ENCODE peak calls at places on chromosomes 11 and 22, in nine cellular contexts. T is prostate gland, R is heart left ventricle, Y is stomach, K is body of pancreas, A is ovary, C is transverse colon, X is HCT116, U is uterus. G is an unnamed sample.

GRCh38 chr11:10273738-10274137 is 20.3 kb downstream of the SBF2 start:
- DNase-seq in T (no peak), R (no peak), Y (no peak), K (no peak), A (no peak), C (no peak), X (no peak), U (no peak), G (no peak)

GRCh38 chr22:45657701-45658100 is 13.9 kb upstream of the ATXN10 start:
- DNase-seq in T (no peak), R (no peak), Y (no peak), K (no peak), A (no peak), C (no peak), X (no peak), U (no peak), G (no peak)

GRCh38 chr11:112274007-112274783 is 13.5 kb upstream of the PLET1 start:
- DNase-seq in T (no peak), R (no peak), Y (no peak), K (no peak), A (no peak), C (no peak), X (no peak), U (no peak), G (no peak)

GRCh38 chr11:14973621-14974020 is 1.5 kb upstream of the CALCA start:
- DNase-seq in T (no peak), R (peak), Y (no peak), K (peak), A (no peak), C (no peak), X (no peak), U (no peak), G (no peak)

GRCh38 chr11:12893787-12894672 is 115.1 kb upstream of the RASSF10 start:
- DNase-seq in T (peak), R (no peak), Y (peak), K (peak), A (peak), C (peak), X (peak), U (peak), G (peak)

GRCh38 chr11:30522825-30523224 is 63.3 kb downstream of the MPPED2 start:
- DNase-seq in T (no peak), R (no peak), Y (no peak), K (no peak), A (no peak), C (no peak), X (no peak), U (no peak), G (no peak)

GRCh38 chr11:75856912-75857311 is 41.9 kb downstream of the UVRAG start:
- DNase-seq in T (no peak), R (no peak), Y (no peak), K (no peak), A (no peak), C (no peak), X (no peak), U (no peak), G (no peak)

GRCh38 chr11:14371249-14371648 is 12.3 kb upstream of the RRAS2 start:
- DNase-seq in T (no peak), R (no peak), Y (no peak), K (no peak), A (no peak), C (no peak), X (no peak), U (no peak), G (no peak)

GRCh38 chr22:50226224-50227165 is 18.3 kb downstream of the TUBGCP6 start:
- DNase-seq in T (no peak), R (no peak), Y (no peak), K (no peak), A (no peak), C (no peak), X (no peak), U (no peak), G (peak)

GRCh38 chr11:3867209-3868071 is 12.0 kb downstream of the STIM1 start:
- DNase-seq in T (no peak), R (peak), Y (peak), K (peak), A (no peak), C (no peak), X (no peak), U (peak), G (peak)

GRCh38 chr22:29994941-29995340 is 85.3 kb upstream of the HORMAD2 start:
- DNase-seq in T (no peak), R (no peak), Y (no peak), K (no peak), A (no peak), C (no peak), X (no peak), U (no peak), G (no peak)

GRCh38 chr22:48952256-48953102 is 875.2 kb downstream of the BRD1 start:
- DNase-seq in T (peak), R (no peak), Y (peak), K (no peak), A (no peak), C (no peak), X (no peak), U (no peak), G (peak)

GRCh38 chr11:19744130-19744529 is 31.5 kb downstream of the NAV2 start:
- DNase-seq in T (no peak), R (peak), Y (no peak), K (no peak), A (no peak), C (no peak), X (no peak), U (no peak), G (no peak)

GRCh38 chr11:115298613-115299012 is 205.6 kb downstream of the CADM1 start:
- DNase-seq in T (no peak), R (peak), Y (no peak), K (no peak), A (no peak), C (no peak), X (no peak), U (no peak), G (no peak)

GRCh38 chr22:42582987-42583386 is 29.2 kb downstream of the SERHL2 start:
- DNase-seq in T (no peak), R (no peak), Y (no peak), K (no peak), A (no peak), C (no peak), X (no peak), U (no peak), G (no peak)

GRCh38 chr11:83004855-83005556 is 66.7 kb downstream of the RAB30 start:
- DNase-seq in T (no peak), R (no peak), Y (no peak), K (no peak), A (no peak), C (no peak), X (no peak), U (no peak), G (no peak)

GRCh38 chr11:26867286-26867685 is 126.6 kb upstream of the FIBIN start:
- DNase-seq in T (no peak), R (no peak), Y (no peak), K (no peak), A (no peak), C (no peak), X (no peak), U (no peak), G (no peak)

GRCh38 chr11:7964261-7964660 is 986 bp downstream of the NLRP10 start:
- DNase-seq in T (no peak), R (no peak), Y (no peak), K (peak), A (no peak), C (no peak), X (no peak), U (no peak), G (no peak)

GRCh38 chr11:104003491-104003890 is 32.9 kb upstream of the DDI1 start:
- DNase-seq in T (no peak), R (no peak), Y (no peak), K (no peak), A (no peak), C (no peak), X (no peak), U (no peak), G (no peak)

GRCh38 chr11:111173221-111173620 is 72.3 kb upstream of the POU2AF2 start:
- DNase-seq in T (no peak), R (no peak), Y (no peak), K (no peak), A (no peak), C (no peak), X (no peak), U (no peak), G (no peak)

GRCh38 chr11:70597006-70597555 is 198.8 kb downstream of the CTTN start:
- DNase-seq in T (no peak), R (no peak), Y (no peak), K (no peak), A (no peak), C (no peak), X (no peak), U (no peak), G (no peak)

GRCh38 chr22:32080904-32081303 is 37.8 kb downstream of the SLC5A1 start:
- DNase-seq in T (peak), R (no peak), Y (peak), K (peak), A (no peak), C (peak), X (peak), U (no peak), G (no peak)

GRCh38 chr22:50012201-50013181 is at the start of gene IL17REL:
- DNase-seq in T (no peak), R (no peak), Y (peak), K (peak), A (peak), C (peak), X (no peak), U (no peak), G (no peak)

GRCh38 chr11:120645639-120646038 is 134.1 kb downstream of the GRIK4 start:
- DNase-seq in T (no peak), R (no peak), Y (no peak), K (peak), A (no peak), C (no peak), X (no peak), U (no peak), G (no peak)

GRCh38 chr11:17256512-17256911 is 20.0 kb upstream of the NUCB2 start:
- DNase-seq in T (no peak), R (no peak), Y (no peak), K (no peak), A (no peak), C (no peak), X (no peak), U (no peak), G (no peak)

GRCh38 chr11:62505112-62505783 is 41.4 kb downstream of the AHNAK start:
- DNase-seq in T (no peak), R (peak), Y (no peak), K (peak), A (no peak), C (peak), X (no peak), U (peak), G (no peak)

GRCh38 chr11:46389450-46390330 is 1.9 kb downstream of the CHRM4 start:
- DNase-seq in T (peak), R (peak), Y (peak), K (peak), A (peak), C (peak), X (peak), U (no peak), G (peak)

GRCh38 chr22:27331526-27332281 is 469.9 kb downstream of the MN1 start:
- DNase-seq in T (no peak), R (peak), Y (peak), K (peak), A (peak), C (peak), X (no peak), U (no peak), G (peak)

GRCh38 chr11:2097998-2098690 is 41.0 kb downstream of the IGF2 start:
- DNase-seq in T (no peak), R (no peak), Y (no peak), K (no peak), A (no peak), C (no peak), X (no peak), U (no peak), G (no peak)

GRCh38 chr22:31284241-31284745 is 8.0 kb downstream of the PIK3IP1 start:
- DNase-seq in T (no peak), R (no peak), Y (no peak), K (no peak), A (no peak), C (no peak), X (no peak), U (no peak), G (no peak)

GRCh38 chr11:128506999-128507591 is 80.3 kb downstream of the ETS1 start:
- DNase-seq in T (peak), R (peak), Y (peak), K (peak), A (peak), C (peak), X (no peak), U (peak), G (peak)
- TF ChIP-seq POLR2A in T (peak), R (peak), Y (no peak), K (peak), A (no peak), C (peak), X (no peak), U (peak), G (peak)

DNA sequence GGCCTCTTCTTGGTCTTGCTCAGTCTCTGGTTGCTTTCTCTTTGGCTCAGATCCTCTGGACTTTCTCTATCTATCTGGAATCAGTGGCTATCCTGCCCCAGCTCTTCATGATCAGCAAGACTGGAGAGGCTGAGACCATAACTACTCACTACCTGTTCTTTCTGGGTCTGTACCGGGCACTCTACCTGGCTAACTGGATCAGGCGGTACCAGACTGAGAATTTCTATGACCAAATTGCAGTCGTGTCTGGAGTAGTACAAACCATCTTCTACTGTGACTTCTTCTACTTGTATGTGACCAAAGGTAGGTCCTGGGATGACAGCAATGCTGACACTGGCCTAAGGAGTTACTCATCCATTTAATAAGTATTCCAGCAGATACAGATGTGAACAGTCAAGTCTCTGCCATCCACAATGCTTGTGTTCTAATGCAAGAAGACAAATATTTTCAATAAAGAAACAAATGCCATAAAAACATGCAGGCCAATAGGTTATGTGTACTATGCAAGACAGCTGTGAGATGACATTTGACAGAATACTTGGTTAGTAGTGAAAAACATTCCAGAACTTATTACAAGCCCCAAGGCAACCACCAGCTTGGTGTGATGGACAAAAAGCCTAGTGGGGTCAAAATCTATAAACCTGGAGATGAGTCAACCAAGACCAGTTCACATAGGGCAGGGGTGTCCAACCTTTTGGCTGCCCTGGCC is 13.4 kb downstream of the KDELR3 start:
- DNase-seq in T (no peak), R (no peak), Y (no peak), K (no peak), A (no peak), C (no peak), X (no peak), U (no peak), G (no peak)
- H3K27ac ChIP-seq in T (no peak), R (no peak), Y (no peak), K (no peak), A (no peak), C (no peak), X (no peak), U (no peak), G (peak)

GRCh38 chr11:78957481-78958245 is 383.0 kb upstream of the NARS2 start:
- DNase-seq in T (no peak), R (no peak), Y (no peak), K (no peak), A (no peak), C (no peak), X (no peak), U (no peak), G (no peak)
- TF ChIP-seq POLR2A in T (no peak), R (no peak), Y (no peak), K (no peak), A (no peak), C (no peak), X (no peak), U (no peak), G (no peak)

DNA sequence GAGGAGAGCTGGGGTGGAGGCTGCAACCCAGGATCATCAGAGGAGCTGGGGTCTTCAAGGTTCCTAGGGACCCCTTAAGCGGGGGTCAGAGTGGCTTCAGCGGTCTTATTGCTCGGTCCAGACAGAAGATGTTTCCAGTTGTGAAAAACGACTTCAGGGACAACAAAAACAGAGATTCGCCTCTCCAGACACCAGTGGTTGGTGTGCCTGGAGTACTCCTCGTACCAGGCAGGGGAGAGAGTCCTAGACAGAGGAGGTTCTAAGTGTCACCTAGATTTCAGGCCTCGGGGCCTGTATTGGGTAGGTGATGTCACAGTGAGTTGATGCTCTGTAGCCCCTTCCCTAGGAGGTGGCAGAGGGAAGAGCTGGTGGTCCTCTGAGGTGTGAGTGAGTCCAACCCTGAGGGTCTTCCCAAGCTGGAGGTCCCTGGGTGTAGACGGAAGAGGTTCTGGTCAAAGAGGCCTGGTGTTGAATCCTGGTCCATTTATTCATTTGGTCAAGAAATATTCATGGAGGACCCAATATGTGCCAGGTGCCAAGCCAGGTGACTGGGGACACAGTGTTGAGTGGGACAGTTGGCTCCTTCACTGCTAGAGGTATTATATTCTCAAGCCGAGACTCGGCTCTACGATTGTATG is 4.4 kb upstream of the IGLL5 start:
- DNase-seq in T (no peak), R (no peak), Y (no peak), K (no peak), A (no peak), C (no peak), X (no peak), U (no peak), G (no peak)
- H3K27ac ChIP-seq in T (no peak), R (no peak), Y (no peak), K (no peak), A (no peak), C (no peak), X (no peak), U (no peak), G (no peak)

GRCh38 chr11:86592659-86593451 is 79.6 kb downstream of the ME3 start:
- DNase-seq in T (no peak), R (peak), Y (peak), K (peak), A (no peak), C (peak), X (peak), U (peak), G (no peak)
- TF ChIP-seq POLR2A in T (no peak), R (no peak), Y (no peak), K (no peak), A (no peak), C (no peak), X (no peak), U (no peak), G (no peak)

G was measured in upper lobe of left lung.